ENCODE peak calls at places on chromosomes 5 and 9, in nine cellular contexts. M, P, V, I, K, J, X, A and L are unnamed samples.

GRCh38 chr5:69477170-69477569 is 15.4 kb upstream of the OCLN start:
- DNase-seq in M (no peak), P (no peak), V (no peak), I (no peak), K (no peak), J (no peak), X (no peak), A (no peak), L (no peak)

GRCh38 chr5:103255666-103256065 is 2.9 kb upstream of the MACIR start:
- DNase-seq in M (no peak), P (no peak), V (no peak), I (no peak), K (no peak), J (no peak), X (no peak), A (no peak), L (no peak)

GRCh38 chr9:71762900-71763653 is 5.2 kb downstream of the CEMIP2 start:
- DNase-seq in M (no peak), P (no peak), V (no peak), I (no peak), K (peak; percentile 42), J (no peak), X (no peak), A (no peak), L (peak; percentile 88)

GRCh38 chr5:31982661-31983060 is 191.5 kb downstream of the GOLPH3 start:
- DNase-seq in M (no peak), P (no peak), V (no peak), I (no peak), K (no peak), J (no peak), X (no peak), A (no peak), L (no peak)

GRCh38 chr9:78278177-78278777 is 18.6 kb upstream of the PSAT1 start:
- DNase-seq in M (no peak), P (no peak), V (no peak), I (peak; percentile 69), K (no peak), J (no peak), X (no peak), A (no peak), L (no peak)

GRCh38 chr5:134458234-134458633 is 46.6 kb upstream of the CDKN2AIPNL start:
- DNase-seq in M (peak; percentile 45), P (peak; percentile 84), V (no peak), I (peak; percentile 46), K (no peak), J (no peak), X (no peak), A (no peak), L (peak; percentile 36)

GRCh38 chr5:179190851-179191505 is 130.8 kb downstream of the ZNF354C start:
- DNase-seq in M (no peak), P (peak; percentile 37), V (no peak), I (no peak), K (no peak), J (no peak), X (no peak), A (no peak), L (no peak)

GRCh38 chr5:88940712-88941111 is 57.7 kb upstream of the MEF2C start:
- DNase-seq in M (no peak), P (no peak), V (no peak), I (no peak), K (no peak), J (no peak), X (no peak), A (no peak), L (no peak)

GRCh38 chr9:130537346-130538050 is 41.9 kb upstream of the FUBP3 start:
- DNase-seq in M (no peak), P (no peak), V (no peak), I (no peak), K (no peak), J (no peak), X (no peak), A (no peak), L (no peak)

GRCh38 chr5:105030153-105030552 is 1467.6 kb upstream of the NUDT12 start:
- DNase-seq in M (no peak), P (no peak), V (no peak), I (no peak), K (no peak), J (no peak), X (no peak), A (no peak), L (no peak)

GRCh38 chr5:158739941-158740340 is 359.8 kb downstream of the EBF1 start:
- DNase-seq in M (no peak), P (peak; percentile 44), V (no peak), I (no peak), K (no peak), J (no peak), X (no peak), A (peak; percentile 57), L (no peak)

GRCh38 chr9:4225291-4226119 is 74.4 kb downstream of the GLIS3 start:
- DNase-seq in M (no peak), P (no peak), V (no peak), I (no peak), K (peak; percentile 62), J (no peak), X (no peak), A (no peak), L (peak; percentile 20)

GRCh38 chr9:8648271-8648670 is 848.7 kb upstream of the DMAC1 start:
- DNase-seq in M (no peak), P (no peak), V (no peak), I (no peak), K (no peak), J (no peak), X (no peak), A (no peak), L (peak; percentile 53)

GRCh38 chr9:38067892-38068615 is 973 bp downstream of the SHB start:
- DNase-seq in M (no peak), P (no peak), V (no peak), I (no peak), K (no peak), J (peak; percentile 63), X (peak; percentile 10), A (peak; percentile 30), L (no peak)

GRCh38 chr5:61768692-61769281 is 436.7 kb downstream of the ZSWIM6 start:
- DNase-seq in M (no peak), P (no peak), V (no peak), I (no peak), K (peak; percentile 2), J (no peak), X (no peak), A (peak; percentile 78), L (peak; percentile 57)

GRCh38 chr5:146426853-146427618 is 20.1 kb upstream of the TCERG1 start:
- DNase-seq in M (no peak), P (no peak), V (no peak), I (no peak), K (peak; percentile 16), J (peak; percentile 24), X (no peak), A (peak; percentile 46), L (peak; percentile 54)

GRCh38 chr5:90915393-90915792 is 356.8 kb downstream of the ADGRV1 start:
- DNase-seq in M (no peak), P (no peak), V (no peak), I (no peak), K (no peak), J (no peak), X (no peak), A (no peak), L (no peak)

GRCh38 chr5:150583541-150584225 is 56.8 kb upstream of the SYNPO start:
- DNase-seq in M (no peak), P (no peak), V (no peak), I (no peak), K (no peak), J (no peak), X (no peak), A (no peak), L (no peak)

GRCh38 chr5:50441479-50441815 is 359 bp upstream of the EMB start:
- DNase-seq in M (no peak), P (no peak), V (no peak), I (no peak), K (no peak), J (no peak), X (no peak), A (no peak), L (no peak)

GRCh38 chr9:94767331-94768099 is 41.0 kb downstream of the AOPEP start:
- DNase-seq in M (no peak), P (no peak), V (no peak), I (no peak), K (no peak), J (no peak), X (no peak), A (no peak), L (no peak)

GRCh38 chr5:113020461-113021273 is 44.1 kb downstream of the DCP2 start:
- DNase-seq in M (no peak), P (no peak), V (no peak), I (no peak), K (peak; percentile 30), J (no peak), X (peak; percentile 15), A (no peak), L (peak; percentile 66)

GRCh38 chr9:4297795-4298254 is 2.0 kb downstream of the GLIS3 start:
- DNase-seq in M (peak; percentile 50), P (peak; percentile 76), V (peak; percentile 64), I (peak; percentile 51), K (peak; percentile 63), J (peak; percentile 48), X (peak; percentile 43), A (peak; percentile 19), L (peak; percentile 60)